ENCODE peak calls at places on chromosomes 1 and 21, in seven cellular contexts. One of them, this sample, is unnamed.

GRCh38 chr1:66475940-66476339 is 58.0 kb upstream of the SGIP1 start:
- DNase-seq in spleen: no peak
- DNase-seq in H1: no peak
- DNase-seq in stomach: no peak
- DNase-seq in K562: no peak
- DNase-seq in transverse colon: no peak
- DNase-seq in breast epithelium: no peak
- DNase-seq in this sample: no peak

GRCh38 chr21:39908265-39908923 is 41.2 kb downstream of the PCP4 start:
- DNase-seq in transverse colon: no peak
- DNase-seq in breast epithelium: no peak
- DNase-seq in H1: no peak
- DNase-seq in K562: no peak
- DNase-seq in stomach: no peak
- DNase-seq in spleen: no peak
- DNase-seq in this sample: no peak

GRCh38 chr1:24369801-24370200 is 43.8 kb downstream of the STPG1 start:
- DNase-seq in K562: no peak
- DNase-seq in spleen: no peak
- DNase-seq in transverse colon: no peak
- DNase-seq in stomach: no peak
- DNase-seq in H1: no peak
- DNase-seq in breast epithelium: no peak
- DNase-seq in this sample: no peak

GRCh38 chr1:26666855-26667254 is 29.0 kb upstream of the ARID1A start:
- DNase-seq in breast epithelium: no peak
- DNase-seq in spleen: no peak
- DNase-seq in K562: no peak
- DNase-seq in H1: no peak
- DNase-seq in transverse colon: no peak
- DNase-seq in stomach: no peak
- DNase-seq in this sample: no peak

GRCh38 chr1:24151175-24151533 is 8.2 kb upstream of the IL22RA1 start:
- DNase-seq in breast epithelium: peak; percentile 92
- DNase-seq in transverse colon: peak; percentile 79
- DNase-seq in stomach: peak; percentile 53
- DNase-seq in K562: no peak
- DNase-seq in H1: peak; percentile 89
- DNase-seq in spleen: no peak
- DNase-seq in this sample: peak; percentile 21

GRCh38 chr1:48853006-48853405 is 76.3 kb upstream of the BEND5 start:
- DNase-seq in breast epithelium: no peak
- DNase-seq in K562: no peak
- DNase-seq in H1: no peak
- DNase-seq in transverse colon: no peak
- DNase-seq in stomach: no peak
- DNase-seq in spleen: no peak
- DNase-seq in this sample: no peak

GRCh38 chr1:115090956-115091355 is 1.7 kb upstream of the TSPAN2 start:
- DNase-seq in H1: no peak
- DNase-seq in transverse colon: no peak
- DNase-seq in breast epithelium: no peak
- DNase-seq in spleen: no peak
- DNase-seq in stomach: no peak
- DNase-seq in K562: no peak
- DNase-seq in this sample: no peak

GRCh38 chr1:4529579-4530445 is 124.6 kb upstream of the AJAP1 start:
- DNase-seq in K562: no peak
- DNase-seq in spleen: no peak
- DNase-seq in breast epithelium: no peak
- DNase-seq in transverse colon: no peak
- DNase-seq in stomach: no peak
- DNase-seq in H1: no peak
- DNase-seq in this sample: no peak

DNA sequence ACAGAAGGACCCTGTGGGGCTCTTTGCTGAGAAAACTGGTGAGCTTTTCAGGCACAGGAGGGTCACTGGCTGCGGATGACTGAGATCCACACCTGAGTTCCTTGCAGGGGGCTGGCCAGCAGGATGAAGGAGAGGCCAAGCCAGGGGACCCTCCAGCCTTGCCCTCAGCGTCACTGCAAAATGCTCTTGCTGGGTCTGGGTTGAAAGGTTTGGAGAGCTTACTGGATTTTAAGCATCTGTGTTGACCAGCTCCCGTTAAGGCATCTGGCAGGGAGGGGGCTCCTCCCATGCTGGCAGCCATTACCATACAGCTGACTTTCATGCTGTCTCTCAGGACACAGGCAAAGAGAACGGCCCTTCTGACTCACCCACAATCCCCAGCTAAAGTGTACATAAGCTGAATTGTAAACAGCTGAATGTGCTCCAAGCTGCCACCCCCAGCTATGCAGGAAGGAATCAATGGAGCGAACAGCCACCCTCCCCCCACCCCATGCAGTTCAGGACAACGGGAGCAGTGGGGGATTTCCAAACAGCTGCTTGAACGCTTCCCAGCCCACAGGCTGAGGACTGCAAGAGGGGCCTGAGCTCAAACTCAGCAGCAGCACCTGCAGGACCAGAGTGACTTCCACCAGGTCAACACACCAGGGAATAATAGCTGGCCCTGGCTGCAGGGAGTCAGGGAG is 21.3 kb upstream of the A3GALT2 start:
- DNase-seq in transverse colon: peak; percentile 77
- DNase-seq in K562: no peak
- DNase-seq in breast epithelium: peak; percentile 63
- DNase-seq in H1: peak; percentile 77
- DNase-seq in spleen: no peak
- DNase-seq in stomach: peak; percentile 87
- DNase-seq in this sample: peak; percentile 88
- TF ChIP-seq POLR2AphosphoS5 in transverse colon: peak; percentile 71
- TF ChIP-seq POLR2AphosphoS5 in K562: no peak
- TF ChIP-seq POLR2AphosphoS5 in breast epithelium: no peak
- TF ChIP-seq POLR2AphosphoS5 in H1: peak; percentile 29
- TF ChIP-seq POLR2AphosphoS5 in spleen: peak; percentile 25
- TF ChIP-seq POLR2AphosphoS5 in stomach: peak; percentile 91
- TF ChIP-seq POLR2AphosphoS5 in this sample: no peak

DNA sequence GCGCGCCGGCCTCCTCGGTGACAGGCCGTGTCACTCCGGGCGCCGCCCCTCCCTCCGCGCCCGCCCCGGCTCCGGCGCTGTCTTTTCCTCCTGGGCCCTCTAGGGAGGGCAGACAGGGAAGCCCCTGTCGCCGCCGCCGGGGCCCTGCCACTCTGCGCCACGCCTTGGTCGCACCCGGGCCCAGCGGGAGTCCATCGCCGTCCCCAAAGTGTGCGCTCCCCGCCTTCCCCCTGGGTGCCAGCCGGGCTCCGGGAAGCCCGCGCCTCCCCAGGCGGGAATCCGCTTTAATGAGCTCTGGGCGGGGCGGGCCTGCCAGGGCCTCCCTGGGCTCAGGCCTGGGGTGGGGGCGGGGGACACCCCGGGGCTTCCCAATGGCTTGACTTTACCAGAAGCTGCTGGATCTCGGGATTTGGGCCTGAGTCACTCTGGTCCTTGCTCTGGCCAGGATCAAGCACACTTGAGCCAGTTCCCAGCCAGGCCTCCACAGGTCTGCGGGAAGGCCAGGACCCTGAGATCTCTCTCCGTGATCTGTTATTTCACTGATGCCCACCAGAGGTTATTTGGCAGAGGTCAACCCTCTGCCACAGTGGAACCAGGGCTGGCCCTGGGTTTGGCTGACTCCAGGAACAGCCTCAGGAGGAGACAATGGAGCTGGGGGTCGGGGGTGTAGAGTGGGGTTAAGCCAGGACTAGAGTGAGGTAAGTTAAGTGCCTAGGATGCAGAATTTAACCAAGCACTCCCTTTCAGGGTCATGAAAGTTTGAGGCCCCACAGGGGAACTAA is 178.4 kb upstream of the EDN2 start:
- DNase-seq in transverse colon: peak; percentile 24
- DNase-seq in stomach: no peak
- DNase-seq in breast epithelium: peak; percentile 55
- DNase-seq in K562: no peak
- DNase-seq in H1: no peak
- DNase-seq in spleen: peak; percentile 84
- DNase-seq in this sample: no peak
- H3K4me3 ChIP-seq in transverse colon: peak overlapping the region; percentile 61
- H3K4me3 ChIP-seq in stomach: peak overlapping the region; percentile 66
- H3K4me3 ChIP-seq in breast epithelium: peak overlapping the region; percentile 68
- H3K4me3 ChIP-seq in K562: no peak overlapping the region
- H3K4me3 ChIP-seq in H1: peak overlapping the region; percentile 50
- H3K4me3 ChIP-seq in spleen: peak overlapping the region; percentile 43
- H3K4me3 ChIP-seq in this sample: peak overlapping the region; percentile 54

GRCh38 chr1:32773764-32774463 is 43.2 kb downstream of the YARS1 start:
- DNase-seq in breast epithelium: no peak
- DNase-seq in H1: no peak
- DNase-seq in stomach: no peak
- DNase-seq in transverse colon: no peak
- DNase-seq in K562: no peak
- DNase-seq in spleen: no peak
- DNase-seq in this sample: no peak

GRCh38 chr1:32774464-32774808 is 42.7 kb downstream of the YARS1 start:
- DNase-seq in H1: no peak
- DNase-seq in K562: no peak
- DNase-seq in stomach: no peak
- DNase-seq in breast epithelium: no peak
- DNase-seq in spleen: no peak
- DNase-seq in transverse colon: no peak
- DNase-seq in this sample: no peak

GRCh38 chr1:32773018-32773763 is 44.0 kb downstream of the YARS1 start:
- DNase-seq in H1: peak; percentile 74
- DNase-seq in K562: peak; percentile 84
- DNase-seq in stomach: peak; percentile 90
- DNase-seq in spleen: peak; percentile 91
- DNase-seq in transverse colon: peak; percentile 89
- DNase-seq in breast epithelium: peak; percentile 86
- DNase-seq in this sample: peak; percentile 63

GRCh38 chr1:32775640-32776337 is 41.4 kb downstream of the YARS1 start:
- DNase-seq in stomach: no peak
- DNase-seq in spleen: no peak
- DNase-seq in breast epithelium: no peak
- DNase-seq in transverse colon: no peak
- DNase-seq in H1: no peak
- DNase-seq in K562: no peak
- DNase-seq in this sample: no peak

GRCh38 chr1:32774950-32775634 is 42.1 kb downstream of the YARS1 start:
- DNase-seq in K562: no peak
- DNase-seq in transverse colon: no peak
- DNase-seq in stomach: no peak
- DNase-seq in spleen: no peak
- DNase-seq in breast epithelium: no peak
- DNase-seq in H1: no peak
- DNase-seq in this sample: no peak
- TF ChIP-seq POLR2AphosphoS5 in K562: peak; percentile 30
- TF ChIP-seq POLR2AphosphoS5 in transverse colon: no peak
- TF ChIP-seq POLR2AphosphoS5 in stomach: peak; percentile 10
- TF ChIP-seq POLR2AphosphoS5 in spleen: no peak
- TF ChIP-seq POLR2AphosphoS5 in breast epithelium: no peak
- TF ChIP-seq POLR2AphosphoS5 in H1: peak; percentile 75
- TF ChIP-seq POLR2AphosphoS5 in this sample: no peak

GRCh38 chr1:107139833-107140702 is 771 bp upstream of the NTNG1 start:
- DNase-seq in K562: no peak
- DNase-seq in H1: peak; percentile 78
- DNase-seq in spleen: peak; percentile 81
- DNase-seq in stomach: no peak
- DNase-seq in breast epithelium: no peak
- DNase-seq in transverse colon: peak; percentile 8
- DNase-seq in this sample: peak; percentile 57
- H3K4me3 ChIP-seq in K562: no peak overlapping the region
- H3K4me3 ChIP-seq in H1: peak overlapping the region; percentile 85
- H3K4me3 ChIP-seq in spleen: peak overlapping the region; percentile 11
- H3K4me3 ChIP-seq in stomach: peak overlapping the region; percentile 54
- H3K4me3 ChIP-seq in breast epithelium: peak overlapping the region; percentile 56
- H3K4me3 ChIP-seq in transverse colon: peak overlapping the region; percentile 44
- H3K4me3 ChIP-seq in this sample: peak overlapping the region; percentile 68

GRCh38 chr1:222914861-222915632 is 100.2 kb downstream of the DISP1 start:
- DNase-seq in stomach: no peak
- DNase-seq in spleen: no peak
- DNase-seq in K562: no peak
- DNase-seq in breast epithelium: no peak
- DNase-seq in H1: no peak
- DNase-seq in transverse colon: no peak
- DNase-seq in this sample: no peak

GRCh38 chr1:222912730-222913129 is 97.9 kb downstream of the DISP1 start:
- DNase-seq in breast epithelium: no peak
- DNase-seq in transverse colon: no peak
- DNase-seq in stomach: no peak
- DNase-seq in H1: no peak
- DNase-seq in spleen: no peak
- DNase-seq in K562: no peak
- DNase-seq in this sample: no peak

GRCh38 chr1:222909586-222909985 is 94.7 kb downstream of the DISP1 start:
- DNase-seq in K562: no peak
- DNase-seq in spleen: no peak
- DNase-seq in transverse colon: no peak
- DNase-seq in H1: no peak
- DNase-seq in stomach: no peak
- DNase-seq in breast epithelium: no peak
- DNase-seq in this sample: no peak

GRCh38 chr1:222911866-222912265 is 97.0 kb downstream of the DISP1 start:
- DNase-seq in breast epithelium: no peak
- DNase-seq in K562: no peak
- DNase-seq in H1: no peak
- DNase-seq in spleen: no peak
- DNase-seq in stomach: no peak
- DNase-seq in transverse colon: no peak
- DNase-seq in this sample: no peak

GRCh38 chr1:222910699-222911098 is 95.9 kb downstream of the DISP1 start:
- DNase-seq in breast epithelium: no peak
- DNase-seq in transverse colon: no peak
- DNase-seq in stomach: no peak
- DNase-seq in K562: no peak
- DNase-seq in spleen: no peak
- DNase-seq in H1: no peak
- DNase-seq in this sample: no peak
- TF ChIP-seq POLR2AphosphoS5 in breast epithelium: no peak
- TF ChIP-seq POLR2AphosphoS5 in transverse colon: no peak
- TF ChIP-seq POLR2AphosphoS5 in stomach: no peak
- TF ChIP-seq POLR2AphosphoS5 in K562: no peak
- TF ChIP-seq POLR2AphosphoS5 in spleen: no peak
- TF ChIP-seq POLR2AphosphoS5 in H1: no peak
- TF ChIP-seq POLR2AphosphoS5 in this sample: no peak